ENCODE peak calls at places on chromosome 14, in five cellular contexts. Q is GM23248, F is fibroblast of lung, S is spleen, G is aorta. P is an unnamed sample. For H3K4me1, the result is how much of the 10 kb centered on the place peaks cover.

GRCh38 chr14:23544511-23545447 is 6.8 kb downstream of the ZFHX2 start:
- DNase-seq in Q (peak), F (no peak), G (peak), S (peak), P (no peak)

GRCh38 chr14:91308337-91308736 is 63.8 kb upstream of the GPR68 start:
- DNase-seq in Q (no peak), G (no peak), S (peak), F (no peak), P (no peak)

GRCh38 chr14:105333020-105333490 is 18.5 kb downstream of the PACS2 start:
- DNase-seq in F (no peak), S (no peak), Q (no peak), G (no peak), P (no peak)

GRCh38 chr14:102729825-102730224 is 47.4 kb upstream of the TRAF3 start:
- DNase-seq in S (no peak), Q (no peak), F (no peak), G (no peak), P (no peak)

GRCh38 chr14:22593189-22593588 is 4.2 kb upstream of the DAD1 start:
- DNase-seq in S (no peak), G (no peak), Q (no peak), F (no peak), P (no peak)

GRCh38 chr14:46661728-46662127 is 10.1 kb upstream of the RPL10L start:
- DNase-seq in Q (no peak), S (no peak), F (no peak), G (no peak), P (peak)

GRCh38 chr14:94946244-94946643 is 176.3 kb upstream of the GSC start:
- DNase-seq in S (no peak), F (no peak), G (no peak), Q (no peak), P (no peak)

GRCh38 chr14:22907429-22907828 is 11.5 kb downstream of the RBM23 start:
- DNase-seq in Q (no peak), S (no peak), G (peak), F (no peak), P (no peak)

GRCh38 chr14:50823763-50824636 is 7.0 kb downstream of the NIN start:
- DNase-seq in S (no peak), G (no peak), F (no peak), Q (no peak), P (no peak)

GRCh38 chr14:73686901-73687300 is 27.3 kb downstream of the PNMA1 start:
- DNase-seq in Q (no peak), S (no peak), G (no peak), F (no peak), P (no peak)
- H3K4me1 ChIP-seq in Q (under half), S (under half), G (under half), F (under half), P (under half)

GRCh38 chr14:35366521-35366976 is 38.0 kb downstream of the NFKBIA start:
- DNase-seq in S (no peak), G (peak), F (no peak), Q (no peak), P (no peak)
- H3K4me1 ChIP-seq in S (under half), G (under half), F (under half), Q (under half), P (under half)

DNA sequence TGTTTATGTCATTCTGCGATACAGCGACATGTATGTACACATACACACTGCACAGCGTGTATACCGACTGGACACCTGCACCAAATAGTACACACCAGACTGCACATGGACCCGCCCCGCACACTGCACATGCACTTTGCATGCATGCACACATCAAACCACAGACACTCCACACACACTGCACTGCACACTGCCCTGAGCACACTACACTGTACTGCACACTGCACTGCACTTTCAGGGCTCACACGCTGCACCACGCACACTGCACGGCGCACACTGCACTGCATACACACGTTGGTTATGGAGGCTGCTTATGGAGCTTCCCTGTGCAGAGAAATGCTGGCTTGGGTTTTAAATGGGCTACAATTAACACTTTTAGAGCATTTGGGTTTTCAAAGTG is 1.6 kb downstream of the PAPLN start:
- DNase-seq in G (peak), F (no peak), S (no peak), Q (no peak), P (no peak)
- H3K4me1 ChIP-seq in G (under half), F (under half), S (under half), Q (under half), P (half or more)

DNA sequence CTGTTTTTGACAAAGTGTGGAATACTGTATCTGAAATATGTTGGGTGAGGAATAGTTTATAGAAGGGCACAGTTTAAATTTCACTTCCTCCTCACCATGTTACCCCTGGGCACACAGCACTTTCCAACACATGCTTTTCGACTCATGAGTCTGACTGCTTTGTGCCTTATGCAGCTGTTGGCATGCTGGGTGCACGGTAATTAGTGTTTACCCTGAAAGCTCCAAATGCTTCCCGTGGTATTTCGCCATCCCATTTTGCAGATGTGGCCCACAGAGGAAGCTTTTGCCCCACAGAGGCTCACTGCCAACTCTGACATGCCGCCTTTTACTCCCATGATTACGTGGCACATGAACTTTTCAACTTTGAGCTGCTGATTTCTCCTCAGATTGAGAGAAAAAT is 168.6 kb downstream of the PRKCH start:
- DNase-seq in G (no peak), F (peak), Q (no peak), S (no peak), P (no peak)
- H3K4me1 ChIP-seq in G (under half), F (under half), Q (under half), S (under half), P (under half)